ENCODE peak calls at places on chromosome 6, in seven cellular contexts. One of them, this sample, is unnamed.

GRCh38 chr6:130928158-130928917 is 101.1 kb downstream of the SMLR1 start:
- DNase-seq in HCT116: no peak
- DNase-seq in cardiac muscle cell: no peak
- DNase-seq in SJCRH30: no peak
- DNase-seq in AG10803: no peak
- DNase-seq in ovary: no peak
- DNase-seq in GM23248: no peak
- DNase-seq in this sample: no peak

GRCh38 chr6:90584636-90585255 is 2.1 kb downstream of the MAP3K7 start:
- DNase-seq in HCT116: no peak
- DNase-seq in cardiac muscle cell: no peak
- DNase-seq in SJCRH30: no peak
- DNase-seq in AG10803: peak
- DNase-seq in ovary: no peak
- DNase-seq in GM23248: peak
- DNase-seq in this sample: peak

GRCh38 chr6:46221221-46221793 is 50.5 kb upstream of the ENPP5 start:
- DNase-seq in HCT116: peak
- DNase-seq in cardiac muscle cell: peak
- DNase-seq in SJCRH30: peak
- DNase-seq in AG10803: peak
- DNase-seq in ovary: no peak
- DNase-seq in GM23248: peak
- DNase-seq in this sample: peak

GRCh38 chr6:114366899-114367298 is 24.1 kb upstream of the HS3ST5 start:
- DNase-seq in HCT116: no peak
- DNase-seq in cardiac muscle cell: no peak
- DNase-seq in SJCRH30: no peak
- DNase-seq in AG10803: no peak
- DNase-seq in ovary: no peak
- DNase-seq in GM23248: no peak
- DNase-seq in this sample: no peak

GRCh38 chr6:157755752-157756411 is 67.2 kb upstream of the SNX9 start:
- DNase-seq in HCT116: no peak
- DNase-seq in cardiac muscle cell: no peak
- DNase-seq in SJCRH30: no peak
- DNase-seq in AG10803: no peak
- DNase-seq in ovary: no peak
- DNase-seq in GM23248: no peak
- DNase-seq in this sample: no peak

GRCh38 chr6:106005954-106006353 is 80.2 kb upstream of the PRDM1 start:
- DNase-seq in HCT116: no peak
- DNase-seq in cardiac muscle cell: no peak
- DNase-seq in SJCRH30: no peak
- DNase-seq in AG10803: no peak
- DNase-seq in ovary: no peak
- DNase-seq in GM23248: no peak
- DNase-seq in this sample: no peak

GRCh38 chr6:5665667-5666066 is 341.1 kb downstream of the NRN1 start:
- DNase-seq in HCT116: no peak
- DNase-seq in cardiac muscle cell: no peak
- DNase-seq in SJCRH30: no peak
- DNase-seq in AG10803: no peak
- DNase-seq in ovary: no peak
- DNase-seq in GM23248: no peak
- DNase-seq in this sample: no peak

GRCh38 chr6:105211831-105212230 is 32.0 kb upstream of the POPDC3 start:
- DNase-seq in HCT116: no peak
- DNase-seq in cardiac muscle cell: no peak
- DNase-seq in SJCRH30: no peak
- DNase-seq in AG10803: peak
- DNase-seq in ovary: no peak
- DNase-seq in GM23248: peak
- DNase-seq in this sample: no peak

GRCh38 chr6:158042245-158042798 is 60.7 kb downstream of the SYNJ2 start:
- DNase-seq in HCT116: peak
- DNase-seq in cardiac muscle cell: peak
- DNase-seq in SJCRH30: no peak
- DNase-seq in AG10803: peak
- DNase-seq in ovary: peak
- DNase-seq in GM23248: peak
- DNase-seq in this sample: no peak

GRCh38 chr6:73262701-73263569 is at the start of gene KHDC1:
- DNase-seq in HCT116: no peak
- DNase-seq in cardiac muscle cell: peak
- DNase-seq in SJCRH30: peak
- DNase-seq in AG10803: peak
- DNase-seq in ovary: peak
- DNase-seq in GM23248: peak
- DNase-seq in this sample: peak

GRCh38 chr6:52162940-52163908 is 23.0 kb upstream of the IL17A start:
- DNase-seq in HCT116: peak
- DNase-seq in cardiac muscle cell: no peak
- DNase-seq in SJCRH30: no peak
- DNase-seq in AG10803: peak
- DNase-seq in ovary: no peak
- DNase-seq in GM23248: peak
- DNase-seq in this sample: peak

GRCh38 chr6:105331927-105332326 is 71.0 kb downstream of the PREP start:
- DNase-seq in HCT116: no peak
- DNase-seq in cardiac muscle cell: no peak
- DNase-seq in SJCRH30: no peak
- DNase-seq in AG10803: no peak
- DNase-seq in ovary: no peak
- DNase-seq in GM23248: no peak
- DNase-seq in this sample: no peak

GRCh38 chr6:12482386-12482785 is 192.2 kb downstream of the EDN1 start:
- DNase-seq in HCT116: no peak
- DNase-seq in cardiac muscle cell: no peak
- DNase-seq in SJCRH30: no peak
- DNase-seq in AG10803: no peak
- DNase-seq in ovary: no peak
- DNase-seq in GM23248: no peak
- DNase-seq in this sample: no peak

GRCh38 chr6:12485226-12485764 is 195.1 kb downstream of the EDN1 start:
- DNase-seq in HCT116: no peak
- DNase-seq in cardiac muscle cell: no peak
- DNase-seq in SJCRH30: no peak
- DNase-seq in AG10803: no peak
- DNase-seq in ovary: no peak
- DNase-seq in GM23248: peak
- DNase-seq in this sample: no peak

GRCh38 chr6:12484519-12484918 is 194.4 kb downstream of the EDN1 start:
- DNase-seq in HCT116: no peak
- DNase-seq in cardiac muscle cell: no peak
- DNase-seq in SJCRH30: no peak
- DNase-seq in AG10803: no peak
- DNase-seq in ovary: no peak
- DNase-seq in GM23248: no peak
- DNase-seq in this sample: no peak

GRCh38 chr6:12485837-12486236 is 195.7 kb downstream of the EDN1 start:
- DNase-seq in HCT116: no peak
- DNase-seq in cardiac muscle cell: no peak
- DNase-seq in SJCRH30: no peak
- DNase-seq in AG10803: no peak
- DNase-seq in ovary: no peak
- DNase-seq in GM23248: no peak
- DNase-seq in this sample: no peak

DNA sequence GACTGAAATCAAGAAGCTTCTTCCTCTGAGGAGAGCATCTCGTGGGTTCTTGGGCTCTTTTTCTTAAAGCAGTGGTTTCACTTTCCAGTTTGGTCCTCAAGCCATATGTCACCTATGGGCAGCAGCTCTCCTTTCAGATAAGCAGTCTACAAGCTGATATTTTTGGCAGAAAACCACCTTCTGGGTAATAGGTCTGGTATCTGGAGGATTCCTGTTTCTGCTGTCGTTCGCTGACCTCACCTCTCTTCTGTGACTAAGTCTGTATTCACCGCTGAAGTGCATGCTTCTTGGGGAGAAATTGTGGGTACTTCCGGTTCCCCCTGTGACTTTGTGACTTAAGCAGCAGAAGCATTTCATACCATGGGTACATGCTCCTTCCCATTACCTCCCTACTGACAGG is 193.6 kb downstream of the EDN1 start:
- DNase-seq in HCT116: peak
- DNase-seq in cardiac muscle cell: no peak
- DNase-seq in SJCRH30: no peak
- DNase-seq in AG10803: peak
- DNase-seq in ovary: no peak
- DNase-seq in GM23248: peak
- DNase-seq in this sample: peak
- H3K4me3 ChIP-seq in HCT116: peak
- H3K4me3 ChIP-seq in cardiac muscle cell: no peak
- H3K4me3 ChIP-seq in SJCRH30: no peak
- H3K4me3 ChIP-seq in AG10803: peak
- H3K4me3 ChIP-seq in ovary: no peak
- H3K4me3 ChIP-seq in GM23248: peak
- H3K4me3 ChIP-seq in this sample: no peak

GRCh38 chr6:142446576-142446975 is 144.8 kb downstream of the ADGRG6 start:
- DNase-seq in HCT116: no peak
- DNase-seq in cardiac muscle cell: no peak
- DNase-seq in SJCRH30: no peak
- DNase-seq in AG10803: no peak
- DNase-seq in ovary: no peak
- DNase-seq in GM23248: no peak
- DNase-seq in this sample: no peak

GRCh38 chr6:142444388-142444787 is 142.6 kb downstream of the ADGRG6 start:
- DNase-seq in HCT116: no peak
- DNase-seq in cardiac muscle cell: no peak
- DNase-seq in SJCRH30: no peak
- DNase-seq in AG10803: peak
- DNase-seq in ovary: no peak
- DNase-seq in GM23248: peak
- DNase-seq in this sample: no peak

GRCh38 chr6:142441716-142442115 is 139.9 kb downstream of the ADGRG6 start:
- DNase-seq in HCT116: no peak
- DNase-seq in cardiac muscle cell: no peak
- DNase-seq in SJCRH30: no peak
- DNase-seq in AG10803: no peak
- DNase-seq in ovary: no peak
- DNase-seq in GM23248: no peak
- DNase-seq in this sample: no peak

GRCh38 chr6:142443102-142443501 is 141.3 kb downstream of the ADGRG6 start:
- DNase-seq in HCT116: no peak
- DNase-seq in cardiac muscle cell: no peak
- DNase-seq in SJCRH30: no peak
- DNase-seq in AG10803: no peak
- DNase-seq in ovary: no peak
- DNase-seq in GM23248: no peak
- DNase-seq in this sample: no peak

GRCh38 chr6:142444800-142445405 is 143.1 kb downstream of the ADGRG6 start:
- DNase-seq in HCT116: no peak
- DNase-seq in cardiac muscle cell: no peak
- DNase-seq in SJCRH30: no peak
- DNase-seq in AG10803: peak
- DNase-seq in ovary: no peak
- DNase-seq in GM23248: no peak
- DNase-seq in this sample: no peak
- H3K4me3 ChIP-seq in HCT116: no peak
- H3K4me3 ChIP-seq in cardiac muscle cell: no peak
- H3K4me3 ChIP-seq in SJCRH30: no peak
- H3K4me3 ChIP-seq in AG10803: no peak
- H3K4me3 ChIP-seq in ovary: no peak
- H3K4me3 ChIP-seq in GM23248: no peak
- H3K4me3 ChIP-seq in this sample: no peak

GRCh38 chr6:21935561-21936028 is 342.0 kb downstream of the SOX4 start:
- DNase-seq in HCT116: peak
- DNase-seq in cardiac muscle cell: peak
- DNase-seq in SJCRH30: no peak
- DNase-seq in AG10803: peak
- DNase-seq in ovary: no peak
- DNase-seq in GM23248: peak
- DNase-seq in this sample: peak

GRCh38 chr6:21935142-21935541 is 341.6 kb downstream of the SOX4 start:
- DNase-seq in HCT116: no peak
- DNase-seq in cardiac muscle cell: no peak
- DNase-seq in SJCRH30: no peak
- DNase-seq in AG10803: no peak
- DNase-seq in ovary: no peak
- DNase-seq in GM23248: no peak
- DNase-seq in this sample: no peak

GRCh38 chr6:21933351-21933750 is 339.8 kb downstream of the SOX4 start:
- DNase-seq in HCT116: no peak
- DNase-seq in cardiac muscle cell: no peak
- DNase-seq in SJCRH30: no peak
- DNase-seq in AG10803: no peak
- DNase-seq in ovary: no peak
- DNase-seq in GM23248: no peak
- DNase-seq in this sample: no peak

GRCh38 chr6:21941926-21942325 is 348.4 kb downstream of the SOX4 start:
- DNase-seq in HCT116: no peak
- DNase-seq in cardiac muscle cell: no peak
- DNase-seq in SJCRH30: no peak
- DNase-seq in AG10803: no peak
- DNase-seq in ovary: no peak
- DNase-seq in GM23248: no peak
- DNase-seq in this sample: no peak

DNA sequence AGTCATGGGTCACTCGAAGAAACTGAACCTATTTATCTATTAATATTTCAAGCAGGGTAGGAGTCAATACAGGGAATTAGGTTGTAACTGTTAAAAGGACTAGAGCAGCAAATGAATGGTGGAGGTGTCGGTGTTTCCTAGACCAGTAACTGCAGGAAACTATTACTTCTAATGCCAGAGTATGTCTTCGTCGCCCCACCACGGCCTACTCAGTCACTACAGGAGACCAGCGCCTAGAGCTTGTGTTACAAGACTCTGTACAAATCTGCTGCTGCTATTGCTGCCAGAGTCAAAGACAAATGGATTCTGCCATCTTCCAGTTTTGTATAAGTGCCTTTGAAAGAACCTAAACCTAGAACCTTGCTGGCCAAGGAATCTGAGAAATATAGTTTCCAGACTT is 343.9 kb downstream of the SOX4 start:
- DNase-seq in HCT116: no peak
- DNase-seq in cardiac muscle cell: peak
- DNase-seq in SJCRH30: no peak
- DNase-seq in AG10803: no peak
- DNase-seq in ovary: no peak
- DNase-seq in GM23248: no peak
- DNase-seq in this sample: peak
- H3K4me3 ChIP-seq in HCT116: no peak
- H3K4me3 ChIP-seq in cardiac muscle cell: no peak
- H3K4me3 ChIP-seq in SJCRH30: no peak
- H3K4me3 ChIP-seq in AG10803: no peak
- H3K4me3 ChIP-seq in ovary: no peak
- H3K4me3 ChIP-seq in GM23248: no peak
- H3K4me3 ChIP-seq in this sample: no peak

GRCh38 chr6:2204272-2204671 is 41.1 kb downstream of the GMDS start:
- DNase-seq in HCT116: no peak
- DNase-seq in cardiac muscle cell: no peak
- DNase-seq in SJCRH30: no peak
- DNase-seq in AG10803: no peak
- DNase-seq in ovary: no peak
- DNase-seq in GM23248: no peak
- DNase-seq in this sample: no peak

GRCh38 chr6:2205396-2205795 is 40.0 kb downstream of the GMDS start:
- DNase-seq in HCT116: no peak
- DNase-seq in cardiac muscle cell: no peak
- DNase-seq in SJCRH30: no peak
- DNase-seq in AG10803: peak
- DNase-seq in ovary: no peak
- DNase-seq in GM23248: no peak
- DNase-seq in this sample: no peak

GRCh38 chr6:2197984-2198383 is 47.4 kb downstream of the GMDS start:
- DNase-seq in HCT116: no peak
- DNase-seq in cardiac muscle cell: no peak
- DNase-seq in SJCRH30: no peak
- DNase-seq in AG10803: no peak
- DNase-seq in ovary: no peak
- DNase-seq in GM23248: no peak
- DNase-seq in this sample: no peak

GRCh38 chr6:2203264-2203663 is 42.1 kb downstream of the GMDS start:
- DNase-seq in HCT116: no peak
- DNase-seq in cardiac muscle cell: no peak
- DNase-seq in SJCRH30: no peak
- DNase-seq in AG10803: no peak
- DNase-seq in ovary: no peak
- DNase-seq in GM23248: no peak
- DNase-seq in this sample: no peak
- H3K4me3 ChIP-seq in HCT116: no peak
- H3K4me3 ChIP-seq in cardiac muscle cell: no peak
- H3K4me3 ChIP-seq in SJCRH30: no peak
- H3K4me3 ChIP-seq in AG10803: no peak
- H3K4me3 ChIP-seq in ovary: no peak
- H3K4me3 ChIP-seq in GM23248: no peak
- H3K4me3 ChIP-seq in this sample: no peak